ENCODE peak calls at places on chromosomes 2 and 18, in eight cellular contexts. M is neuronal stem cell, F is adipocyte, J is aorta, U is SK-N-SH, Z is A549, C is suprapubic skin, S is lung. O is an unnamed sample.

GRCh38 chr18:31603335-31603734 is 11.7 kb downstream of the TTR start:
- DNase-seq in M (no peak), S (no peak), U (no peak), J (no peak), F (no peak), Z (no peak), C (no peak), O (peak; percentile 27)

GRCh38 chr2:118118479-118118878 is 30.2 kb downstream of the INSIG2 start:
- DNase-seq in F (no peak), M (no peak), U (no peak), J (no peak), S (peak; percentile 45), Z (no peak), C (no peak), O (no peak)

GRCh38 chr2:177625744-177626655 is 233.4 kb downstream of the AGPS start:
- DNase-seq in J (no peak), C (no peak), F (no peak), U (no peak), Z (peak; percentile 7), S (no peak), M (no peak), O (no peak)

GRCh38 chr2:143230506-143231256 is 101.5 kb downstream of the ARHGAP15 start:
- DNase-seq in J (no peak), C (no peak), S (no peak), F (no peak), U (no peak), Z (no peak), M (no peak), O (no peak)

GRCh38 chr2:212940816-212941215 is 210.6 kb downstream of the IKZF2 start:
- DNase-seq in M (peak; percentile 58), U (no peak), S (peak; percentile 44), J (no peak), F (peak; percentile 76), C (no peak), Z (no peak), O (peak; percentile 73)

GRCh38 chr2:172489682-172490081 is 62.3 kb downstream of the ITGA6 start:
- DNase-seq in Z (no peak), S (no peak), M (no peak), F (peak; percentile 10), U (no peak), J (no peak), C (no peak), O (no peak)

GRCh38 chr2:80238692-80239469 is 65.7 kb downstream of the LRRTM1 start:
- DNase-seq in M (peak; percentile 15), S (no peak), Z (peak; percentile 35), J (no peak), U (peak; percentile 24), C (no peak), F (peak; percentile 81), O (no peak)

GRCh38 chr2:237262838-237263771 is 150.9 kb downstream of the COL6A3 start:
- DNase-seq in Z (no peak), U (no peak), M (no peak), J (no peak), S (no peak), F (peak; percentile 85), C (peak; percentile 56), O (peak; percentile 53)

GRCh38 chr2:56812432-56812831 is 628.6 kb downstream of the CCDC85A start:
- DNase-seq in U (no peak), Z (no peak), F (peak; percentile 67), C (no peak), S (no peak), M (no peak), J (no peak), O (no peak)

GRCh38 chr2:240799183-240799740 is 20.8 kb downstream of the KIF1A start:
- DNase-seq in M (no peak), C (no peak), J (peak; percentile 68), S (no peak), F (no peak), Z (no peak), U (no peak), O (no peak)

GRCh38 chr2:98775146-98775988 is 44.4 kb upstream of the MGAT4A start:
- DNase-seq in S (no peak), M (no peak), Z (no peak), F (no peak), U (no peak), C (no peak), J (peak; percentile 83), O (no peak)

GRCh38 chr2:8289111-8289510 is 392.7 kb upstream of the ID2 start:
- DNase-seq in C (no peak), M (no peak), U (no peak), F (no peak), J (no peak), S (no peak), Z (no peak), O (no peak)

GRCh38 chr2:63463142-63463541 is 125.1 kb downstream of the WDPCP start:
- DNase-seq in J (no peak), C (no peak), M (no peak), U (no peak), S (no peak), Z (no peak), F (no peak), O (no peak)

GRCh38 chr2:118310016-118310877 is 222.0 kb downstream of the INSIG2 start:
- DNase-seq in C (peak; percentile 68), M (no peak), F (peak; percentile 56), J (no peak), U (peak; percentile 28), Z (no peak), S (no peak), O (no peak)

GRCh38 chr18:79616651-79617518 is 62.7 kb upstream of the CTDP1 start:
- DNase-seq in C (peak; percentile 50), J (peak; percentile 75), F (peak; percentile 48), U (no peak), S (no peak), M (peak; percentile 38), Z (no peak), O (no peak)

GRCh38 chr2:127826047-127826446 is 15.1 kb upstream of the WDR33 start:
- DNase-seq in Z (no peak), J (no peak), C (no peak), M (no peak), U (no peak), S (peak; percentile 35), F (no peak), O (no peak)

DNA sequence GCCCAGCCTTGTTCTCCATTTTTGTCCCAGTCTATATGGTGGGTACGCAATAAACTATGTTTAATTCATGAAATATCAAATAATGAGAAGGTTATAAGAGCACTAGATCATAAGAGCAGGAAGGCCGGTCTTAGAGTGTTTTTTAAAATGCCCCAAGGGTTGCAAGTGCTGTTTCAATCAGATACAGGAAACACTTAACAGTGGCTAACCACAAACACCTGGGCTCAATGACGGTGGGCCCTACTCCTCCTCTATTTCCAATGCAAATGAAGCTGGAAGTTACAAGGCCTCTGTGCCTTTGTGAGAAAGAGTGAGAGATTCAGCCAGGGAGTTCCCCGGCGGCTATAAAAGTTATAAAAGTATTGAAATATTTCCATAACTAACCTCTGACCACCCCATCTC is 18.9 kb upstream of the WDR33 start:
- DNase-seq in F (no peak), M (no peak), J (no peak), S (peak; percentile 44), Z (no peak), C (no peak), U (peak; percentile 21), O (no peak)
- H3K4me3 ChIP-seq in F (no peak overlapping the region), M (no peak overlapping the region), J (no peak overlapping the region), S (no peak overlapping the region), Z (no peak overlapping the region), C (no peak overlapping the region), U (no peak overlapping the region), O (no peak overlapping the region)

GRCh38 chr2:165349181-165349580 is 110.0 kb downstream of the SCN2A start:
- DNase-seq in Z (no peak), C (no peak), F (no peak), S (no peak), M (no peak), U (no peak), J (no peak), O (no peak)

GRCh38 chr2:165348441-165348840 is 109.2 kb downstream of the SCN2A start:
- DNase-seq in J (no peak), S (no peak), C (no peak), U (no peak), M (no peak), Z (no peak), F (no peak), O (no peak)
- H3K4me3 ChIP-seq in J (no peak overlapping the region), S (no peak overlapping the region), C (no peak overlapping the region), U (no peak overlapping the region), M (no peak overlapping the region), Z (no peak overlapping the region), F (no peak overlapping the region), O (no peak overlapping the region)

GRCh38 chr2:3870222-3870621 is 166.8 kb downstream of the DCDC2C start:
- DNase-seq in F (no peak), Z (no peak), S (no peak), J (no peak), U (no peak), C (no peak), M (no peak), O (no peak)

GRCh38 chr2:3868426-3868825 is 165.1 kb downstream of the DCDC2C start:
- DNase-seq in C (no peak), U (no peak), S (no peak), J (no peak), F (no peak), Z (no peak), M (no peak), O (no peak)

GRCh38 chr2:3868012-3868411 is 164.6 kb downstream of the DCDC2C start:
- DNase-seq in S (no peak), J (no peak), M (no peak), F (no peak), U (no peak), C (no peak), Z (no peak), O (no peak)

GRCh38 chr2:3870997-3871396 is 167.6 kb downstream of the DCDC2C start:
- DNase-seq in U (no peak), J (no peak), M (no peak), S (no peak), F (no peak), Z (no peak), C (no peak), O (no peak)

GRCh38 chr2:3873899-3874298 is 170.5 kb downstream of the DCDC2C start:
- DNase-seq in C (no peak), Z (no peak), S (no peak), M (no peak), J (no peak), U (no peak), F (no peak), O (no peak)
- H3K4me3 ChIP-seq in C (no peak overlapping the region), Z (no peak overlapping the region), S (no peak overlapping the region), M (no peak overlapping the region), J (no peak overlapping the region), U (no peak overlapping the region), F (no peak overlapping the region), O (no peak overlapping the region)

DNA sequence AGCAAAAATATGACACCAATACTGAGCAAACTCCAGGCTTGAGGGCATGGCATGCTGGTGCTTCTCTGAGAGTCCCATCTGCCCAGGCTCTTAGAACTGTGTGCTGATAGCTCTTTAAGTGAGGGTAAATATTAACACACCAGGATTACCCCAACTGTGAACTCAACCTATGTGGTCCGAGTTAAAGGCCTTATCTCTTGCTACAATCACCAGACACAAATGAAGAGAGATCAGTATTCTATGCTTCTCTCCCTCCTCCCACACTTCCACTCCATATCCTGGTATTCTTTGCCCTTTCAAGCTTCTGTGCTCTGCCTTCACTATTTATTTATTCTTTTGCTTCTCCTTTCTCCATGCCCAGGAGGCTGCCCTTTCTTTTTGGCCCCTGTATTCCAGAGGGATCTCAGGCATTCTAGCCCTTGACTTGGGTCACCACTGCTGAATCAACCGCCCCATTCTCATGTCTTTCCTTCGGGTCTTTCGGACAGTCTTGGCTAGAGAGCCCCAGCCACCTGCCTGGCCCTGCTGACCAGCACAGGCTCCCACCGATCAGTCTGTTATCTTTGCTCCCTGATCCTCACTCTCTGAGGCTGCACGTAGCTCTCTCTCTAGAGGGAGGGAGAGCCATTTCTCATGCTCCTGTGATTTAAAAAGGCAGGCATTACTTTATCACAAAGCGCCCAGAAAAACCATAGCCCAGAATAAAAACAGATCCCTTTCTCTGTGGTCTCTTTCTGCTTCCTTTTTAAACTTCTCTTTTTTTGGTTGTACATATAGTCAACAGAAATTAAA is 17.2 kb upstream of the HK2 start:
- DNase-seq in F (no peak), S (no peak), U (peak; percentile 61), J (no peak), M (no peak), Z (no peak), C (no peak), O (no peak)
- H3K4me3 ChIP-seq in F (no peak overlapping the region), S (no peak overlapping the region), U (no peak overlapping the region), J (no peak overlapping the region), M (no peak overlapping the region), Z (no peak overlapping the region), C (no peak overlapping the region), O (no peak overlapping the region)